ENCODE peak calls at places on chromosomes 3 and 15, in five cellular contexts. M is GM12878, N is H1, C is HepG2, E is K562. D is an unnamed sample.

GRCh38 chr15:36347272-36347864 is 232.1 kb upstream of the CDIN1 start:
- DNase-seq in M (no peak), E (no peak), C (no peak), N (no peak), D (no peak)

GRCh38 chr3:138509586-138509985 is 75.2 kb downstream of the ESYT3 start:
- DNase-seq in N (no peak), E (no peak), M (no peak), C (no peak), D (no peak)

GRCh38 chr15:49066374-49066773 is 20.1 kb upstream of the SECISBP2L start:
- DNase-seq in E (no peak), C (no peak), M (no peak), N (no peak), D (no peak)

GRCh38 chr15:33154366-33155166 is 39.9 kb downstream of the FMN1 start:
- DNase-seq in N (no peak), M (no peak), E (no peak), C (no peak), D (no peak)

GRCh38 chr15:55532944-55533343 is 24.9 kb upstream of the DNAAF4 start:
- DNase-seq in N (no peak), E (no peak), M (no peak), C (no peak), D (no peak)

GRCh38 chr15:29925227-29926082 is 103.2 kb upstream of the TJP1 start:
- DNase-seq in C (peak; percentile 57), N (peak; percentile 93), M (no peak), E (peak; percentile 48), D (peak; percentile 71)

GRCh38 chr3:195794708-195795107 is 17.0 kb downstream of the MUC4 start:
- DNase-seq in E (no peak), N (no peak), M (no peak), C (no peak), D (no peak)

GRCh38 chr15:61088675-61089074 is 140.4 kb downstream of the RORA start:
- DNase-seq in N (no peak), M (no peak), C (no peak), E (no peak), D (no peak)

GRCh38 chr3:161854232-161854771 is 357.7 kb downstream of the OTOL1 start:
- DNase-seq in E (no peak), C (peak; percentile 59), M (no peak), N (peak; percentile 75), D (peak; percentile 29)

GRCh38 chr3:119783255-119783654 is 1.4 kb downstream of the NR1I2 start:
- DNase-seq in C (no peak), M (no peak), N (no peak), E (no peak), D (no peak)

GRCh38 chr3:113261996-113262665 is 50.8 kb downstream of the BOC start:
- DNase-seq in N (no peak), E (no peak), C (peak; percentile 15), M (no peak), D (no peak)

GRCh38 chr15:76431936-76432335 is 95.4 kb downstream of the ISL2 start:
- DNase-seq in M (no peak), N (no peak), C (no peak), E (no peak), D (no peak)

GRCh38 chr3:46882377-46883015 is 5.0 kb downstream of the PTH1R start:
- DNase-seq in C (no peak), E (peak; percentile 56), M (no peak), N (peak; percentile 78), D (no peak)

GRCh38 chr3:30112904-30113484 is 493.4 kb upstream of the TGFBR2 start:
- DNase-seq in M (no peak), C (peak; percentile 58), E (no peak), N (no peak), D (peak; percentile 23)

GRCh38 chr3:152729906-152730305 is 105.0 kb upstream of the P2RY1 start:
- DNase-seq in N (no peak), C (no peak), E (no peak), M (no peak), D (no peak)

GRCh38 chr15:52448010-52448890 is 80.4 kb downstream of the MYO5A start:
- DNase-seq in E (no peak), N (no peak), C (no peak), M (no peak), D (no peak)

GRCh38 chr3:194285859-194286197 is 65.3 kb downstream of the CPN2 start:
- DNase-seq in N (no peak), E (no peak), M (no peak), C (no peak), D (no peak)

GRCh38 chr3:73868688-73869315 is 244.1 kb upstream of the PDZRN3 start:
- DNase-seq in M (no peak), E (no peak), N (peak; percentile 53), C (peak; percentile 12), D (no peak)

DNA sequence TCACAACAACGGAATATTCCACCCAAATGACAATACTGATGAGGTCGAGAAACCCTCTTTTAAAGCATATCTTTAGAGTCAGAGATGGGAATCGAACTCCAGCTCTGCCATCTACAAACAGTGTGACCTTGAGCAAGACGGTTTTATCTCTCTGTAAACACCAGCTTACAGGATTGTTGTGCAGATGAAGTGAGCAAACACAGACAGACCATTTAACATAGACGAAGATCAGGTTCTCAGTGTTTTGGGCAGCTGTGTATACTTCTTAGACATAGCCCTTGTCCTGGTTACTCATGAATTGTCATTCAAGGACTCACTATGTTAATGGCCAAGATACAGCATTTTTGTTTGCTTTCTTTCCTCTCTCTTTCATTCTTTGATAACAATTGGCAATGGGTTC is 249.9 kb upstream of the PDZRN3 start:
- DNase-seq in C (no peak), E (no peak), M (no peak), N (no peak), D (no peak)
- TF ChIP-seq ATF3 in C (no peak), E (no peak), M (no peak), N (no peak), D (no peak)

DNA sequence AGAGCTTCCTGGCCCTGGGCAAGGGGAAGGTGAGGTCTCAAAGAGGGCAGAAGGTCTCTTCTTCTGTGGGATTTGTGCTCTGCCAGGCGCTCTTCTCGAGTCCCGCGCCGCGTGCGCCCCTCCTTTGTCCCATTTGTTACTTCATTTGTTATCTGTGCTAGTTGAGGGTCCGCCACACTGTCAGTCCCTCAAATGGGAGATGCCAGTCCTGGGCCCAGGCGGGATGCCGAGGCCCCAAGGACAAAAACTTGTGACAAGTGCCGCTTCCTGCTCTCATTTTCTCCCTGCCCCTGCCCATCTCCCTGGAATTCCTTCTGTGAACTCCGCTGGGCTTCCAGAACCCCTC is 1.5 kb downstream of the ST8SIA2 start:
- DNase-seq in M (no peak), C (no peak), N (no peak), E (no peak), D (no peak)
- H3K4me3 ChIP-seq in M (no peak overlapping the region), C (no peak overlapping the region), N (peak overlapping the region; percentile 79), E (no peak overlapping the region), D (no peak overlapping the region)

DNA sequence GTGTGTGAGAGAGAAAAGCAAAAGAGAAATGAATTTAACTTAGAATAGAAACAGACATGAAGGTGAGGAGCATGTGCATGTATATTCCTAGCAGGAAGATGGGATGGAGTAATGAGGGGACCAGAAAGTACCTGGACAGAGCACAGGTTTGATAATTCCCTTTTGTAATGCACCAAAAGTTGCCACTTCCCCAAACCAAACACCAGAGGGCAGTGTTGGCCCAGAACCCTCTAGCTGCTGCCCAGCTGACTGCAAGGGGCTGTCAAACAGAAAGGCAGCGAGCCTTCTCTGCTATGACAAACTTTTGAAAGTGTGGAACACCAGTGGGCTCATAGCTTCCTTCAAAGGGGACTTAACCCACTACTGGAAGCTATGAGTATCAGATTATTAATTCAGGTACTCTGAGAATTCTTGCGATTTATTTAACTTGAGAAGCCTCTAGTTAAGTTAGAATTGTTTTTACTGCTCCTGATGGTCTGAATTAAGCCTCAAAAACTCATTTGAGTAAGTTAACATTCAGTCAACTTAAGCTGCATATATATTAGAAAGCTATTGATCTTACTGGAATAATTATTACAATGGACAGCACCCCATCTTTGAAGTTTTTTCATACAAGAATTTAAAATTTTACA is 234.9 kb downstream of the NEK10 start:
- DNase-seq in M (peak; percentile 8), E (peak; percentile 61), N (peak; percentile 72), C (peak; percentile 66), D (peak; percentile 54)
- TF ChIP-seq ATF3 in M (no peak), E (no peak), N (no peak), C (no peak), D (no peak)

GRCh38 chr3:13882876-13883275 is 3.0 kb upstream of the WNT7A start:
- DNase-seq in M (no peak), E (no peak), N (no peak), C (no peak), D (no peak)

GRCh38 chr3:13883681-13884080 is 3.8 kb upstream of the WNT7A start:
- DNase-seq in E (no peak), N (no peak), C (no peak), M (no peak), D (no peak)

GRCh38 chr3:13885704-13886010 is 5.8 kb upstream of the WNT7A start:
- DNase-seq in C (no peak), M (no peak), E (no peak), N (no peak), D (no peak)

GRCh38 chr3:13886593-13887129 is 6.8 kb upstream of the WNT7A start:
- DNase-seq in M (no peak), C (no peak), N (no peak), E (no peak), D (no peak)

GRCh38 chr3:13884851-13885703 is 5.2 kb upstream of the WNT7A start:
- DNase-seq in N (peak; percentile 82), C (peak; percentile 36), M (no peak), E (peak; percentile 81), D (peak; percentile 56)
- H3K4me3 ChIP-seq in N (no peak overlapping the region), C (no peak overlapping the region), M (no peak overlapping the region), E (no peak overlapping the region), D (no peak overlapping the region)

GRCh38 chr3:144051211-144051610 is 79.6 kb downstream of the DIPK2A start:
- DNase-seq in E (no peak), C (no peak), M (no peak), N (no peak), D (no peak)
- TF ChIP-seq ATF3 in E (no peak), C (no peak), M (no peak), N (no peak), D (no peak)

DNA sequence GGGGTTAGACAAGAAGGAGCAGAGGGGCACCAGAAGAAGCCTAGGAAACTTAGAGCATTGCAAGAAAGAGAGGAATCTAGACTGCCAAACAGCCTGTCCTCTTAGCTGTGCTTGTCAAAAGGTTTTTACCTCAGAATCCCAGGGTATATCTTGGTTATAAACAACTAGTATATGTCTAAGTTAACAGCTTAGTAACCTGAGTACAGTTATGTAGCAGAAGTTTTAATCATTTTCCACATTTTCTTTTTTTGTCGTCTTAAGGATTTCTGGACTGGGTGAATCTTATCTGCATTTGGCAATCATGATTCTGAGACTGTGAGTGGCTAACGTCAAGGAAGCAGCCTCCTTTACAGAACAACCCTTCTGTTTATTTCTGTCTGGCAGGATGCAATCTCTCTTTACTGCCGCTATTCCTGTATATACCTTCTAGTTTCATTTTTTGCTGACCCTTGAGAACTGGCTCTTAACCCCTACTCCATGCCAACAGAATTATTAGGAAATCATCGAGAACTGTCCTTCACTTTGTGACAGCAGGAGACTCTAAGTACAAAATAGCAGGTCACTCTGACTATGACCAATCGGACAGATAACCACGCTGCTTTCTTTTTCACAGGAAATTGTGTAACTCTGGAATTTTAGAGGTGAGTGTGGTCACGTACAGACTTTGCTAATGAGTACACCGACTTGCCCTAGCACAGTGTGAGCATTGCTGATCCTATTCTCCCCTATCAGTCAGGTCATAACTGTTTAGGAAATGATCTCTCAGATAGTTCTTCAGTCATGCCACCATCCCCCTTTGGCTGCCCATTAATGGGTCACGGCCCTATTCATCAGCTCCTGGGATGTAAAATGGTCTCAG is 3.3 kb upstream of the CP start:
- DNase-seq in N (no peak), E (no peak), M (peak; percentile 92), C (peak; percentile 98), D (no peak)
- H3K4me3 ChIP-seq in N (no peak overlapping the region), E (no peak overlapping the region), M (peak overlapping the region; percentile 41), C (peak overlapping the region; percentile 44), D (peak overlapping the region; percentile 6)

D was measured in HCT116.